ENCODE peak calls at places on chromosome 22, in four cellular contexts. P is adrenal gland; G is naive thymus-derived CD4-positive, alpha-beta T cell; R is CD8-positive, alpha-beta T cell. D is an unnamed sample.

GRCh38 chr22:35894464-35894878 is 134.2 kb downstream of the RBFOX2 start:
- DNase-seq in G (no peak), R (no peak), P (no peak), D (peak; percentile 65)

GRCh38 chr22:48432721-48433518 is 1394.8 kb downstream of the BRD1 start:
- DNase-seq in G (no peak), R (no peak), P (no peak), D (no peak)

GRCh38 chr22:36411589-36412258 is 24.0 kb upstream of the MYH9 start:
- DNase-seq in R (peak; percentile 32), G (no peak), P (no peak), D (no peak)

GRCh38 chr22:17997456-17997855 is 26.9 kb downstream of the MICAL3 start:
- DNase-seq in P (no peak), G (no peak), R (no peak), D (no peak)

GRCh38 chr22:37887610-37888378 is 18.3 kb upstream of the MICALL1 start:
- DNase-seq in G (no peak), P (peak; percentile 69), R (no peak), D (peak; percentile 75)

GRCh38 chr22:17172172-17172833 is 13.2 kb upstream of the HDHD5 start:
- DNase-seq in R (no peak), P (peak; percentile 67), G (no peak), D (peak; percentile 54)

GRCh38 chr22:24496661-24497060 is 1.5 kb downstream of the UPB1 start:
- DNase-seq in R (no peak), P (peak; percentile 43), G (no peak), D (no peak)

GRCh38 chr22:17922925-17923898 is 101.1 kb downstream of the MICAL3 start:
- DNase-seq in R (no peak), P (peak; percentile 89), G (no peak), D (no peak)

GRCh38 chr22:36977401-36977861 is 41.8 kb downstream of the TST start:
- DNase-seq in P (peak; percentile 71), G (peak; percentile 69), R (peak; percentile 88), D (peak; percentile 81)

GRCh38 chr22:47921906-47922305 is 1159.5 kb downstream of the TBC1D22A start:
- DNase-seq in R (no peak), G (no peak), P (no peak), D (no peak)

GRCh38 chr22:21445437-21446127 is 21.6 kb upstream of the TMEM191C start:
- DNase-seq in R (no peak), P (peak; percentile 39), G (peak; percentile 19), D (peak; percentile 10)

GRCh38 chr22:49666146-49666809 is 161.4 kb downstream of the BRD1 start:
- DNase-seq in P (no peak), G (no peak), R (no peak), D (no peak)

GRCh38 chr22:49734390-49734789 is 93.3 kb downstream of the BRD1 start:
- DNase-seq in R (no peak), G (no peak), P (no peak), D (no peak)

GRCh38 chr22:38718414-38718813 is 12.7 kb downstream of the GTPBP1 start:
- DNase-seq in R (no peak), G (no peak), P (peak; percentile 93), D (no peak)

GRCh38 chr22:46067159-46068111 is 82.9 kb upstream of the PPARA start:
- DNase-seq in R (no peak), G (no peak), P (peak; percentile 47), D (peak; percentile 24)

GRCh38 chr22:27614291-27615007 is 187.1 kb downstream of the MN1 start:
- DNase-seq in P (no peak), R (no peak), G (no peak), D (no peak)

GRCh38 chr22:45007946-45008852 is 1.6 kb downstream of the PHF21B start:
- DNase-seq in R (no peak), P (no peak), G (no peak), D (peak; percentile 56)

GRCh38 chr22:36328635-36329216 is 59.0 kb downstream of the MYH9 start:
- DNase-seq in P (peak; percentile 93), R (peak; percentile 53), G (peak; percentile 32), D (peak; percentile 63)

GRCh38 chr22:17481424-17481823 is 81.9 kb upstream of the SLC25A18 start:
- DNase-seq in G (no peak), R (no peak), P (no peak), D (no peak)

GRCh38 chr22:30774566-30774965 is 79.9 kb downstream of the OSBP2 start:
- DNase-seq in G (no peak), R (no peak), P (no peak), D (no peak)
- H3K27ac ChIP-seq in G (no peak overlapping the region), R (no peak overlapping the region), P (no peak overlapping the region), D (no peak overlapping the region)

GRCh38 chr22:43317252-43317651 is 25.9 kb downstream of the SCUBE1 start:
- DNase-seq in G (no peak), P (no peak), R (no peak), D (no peak)
- H3K27ac ChIP-seq in G (no peak overlapping the region), P (no peak overlapping the region), R (no peak overlapping the region), D (no peak overlapping the region)

GRCh38 chr22:32752868-32753520 is 48.5 kb upstream of the TIMP3 start:
- DNase-seq in G (no peak), P (no peak), R (no peak), D (no peak)
- H3K27ac ChIP-seq in G (no peak overlapping the region), P (no peak overlapping the region), R (no peak overlapping the region), D (no peak overlapping the region)

GRCh38 chr22:40592352-40593113 is 44.0 kb downstream of the MRTFA start:
- DNase-seq in G (no peak), P (no peak), R (no peak), D (no peak)

GRCh38 chr22:40594346-40594745 is 42.2 kb downstream of the MRTFA start:
- DNase-seq in R (no peak), P (no peak), G (no peak), D (no peak)

GRCh38 chr22:40595497-40596234 is 40.9 kb downstream of the MRTFA start:
- DNase-seq in R (no peak), G (no peak), P (no peak), D (no peak)

GRCh38 chr22:40594924-40595323 is 41.6 kb downstream of the MRTFA start:
- DNase-seq in R (no peak), P (no peak), G (no peak), D (no peak)

DNA sequence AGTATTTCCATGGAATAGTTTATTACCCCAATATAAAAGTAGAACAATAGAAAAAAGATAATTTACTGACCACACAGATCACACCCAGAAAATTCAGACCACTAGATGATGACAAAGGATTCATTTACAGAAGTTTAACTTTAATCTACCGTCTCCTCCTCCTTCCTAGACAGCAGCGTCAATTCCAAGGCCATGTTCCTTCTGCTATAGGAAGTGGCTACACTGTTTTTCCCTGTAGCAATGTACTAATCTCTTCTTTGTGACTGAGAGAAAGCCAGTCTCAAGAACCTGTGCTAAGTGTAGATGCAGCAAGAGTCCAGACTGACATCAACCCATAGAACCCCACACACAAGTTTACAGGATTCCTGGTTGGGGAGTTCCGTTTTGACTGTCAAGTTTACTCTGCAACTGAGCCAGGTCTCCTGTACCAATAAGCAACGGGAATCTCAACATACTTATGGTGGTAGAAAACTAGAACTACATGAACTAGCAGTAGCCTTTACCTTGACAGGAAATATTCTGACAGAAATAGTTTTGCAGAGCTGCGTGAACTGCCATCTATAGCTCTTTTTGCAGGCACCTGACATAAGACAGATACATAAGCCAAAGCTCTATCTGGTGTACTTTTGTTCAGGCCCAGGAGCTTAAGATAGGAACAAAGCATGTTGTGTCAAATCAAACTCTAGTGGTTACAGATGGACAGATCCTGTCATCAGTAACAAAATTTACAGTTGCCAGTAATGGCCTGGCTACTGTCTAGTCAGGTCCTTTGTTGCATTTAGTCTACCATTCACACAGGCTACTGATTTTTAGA is 42.9 kb downstream of the MRTFA start:
- DNase-seq in G (no peak), P (no peak), R (no peak), D (peak; percentile 71)
- H3K27ac ChIP-seq in G (no peak overlapping the region), P (no peak overlapping the region), R (no peak overlapping the region), D (peak overlapping the region; percentile 43)

GRCh38 chr22:31090217-31091085 is 9.3 kb downstream of the SMTN start:
- DNase-seq in P (no peak), R (no peak), G (no peak), D (no peak)

GRCh38 chr22:31091106-31091975 is 10.2 kb downstream of the SMTN start:
- DNase-seq in G (no peak), R (no peak), P (no peak), D (no peak)

GRCh38 chr22:31087744-31088215 is 6.7 kb downstream of the SMTN start:
- DNase-seq in R (no peak), G (no peak), P (no peak), D (no peak)

GRCh38 chr22:31088233-31088986 is 7.3 kb downstream of the SMTN start:
- DNase-seq in P (peak; percentile 50), R (no peak), G (no peak), D (no peak)

DNA sequence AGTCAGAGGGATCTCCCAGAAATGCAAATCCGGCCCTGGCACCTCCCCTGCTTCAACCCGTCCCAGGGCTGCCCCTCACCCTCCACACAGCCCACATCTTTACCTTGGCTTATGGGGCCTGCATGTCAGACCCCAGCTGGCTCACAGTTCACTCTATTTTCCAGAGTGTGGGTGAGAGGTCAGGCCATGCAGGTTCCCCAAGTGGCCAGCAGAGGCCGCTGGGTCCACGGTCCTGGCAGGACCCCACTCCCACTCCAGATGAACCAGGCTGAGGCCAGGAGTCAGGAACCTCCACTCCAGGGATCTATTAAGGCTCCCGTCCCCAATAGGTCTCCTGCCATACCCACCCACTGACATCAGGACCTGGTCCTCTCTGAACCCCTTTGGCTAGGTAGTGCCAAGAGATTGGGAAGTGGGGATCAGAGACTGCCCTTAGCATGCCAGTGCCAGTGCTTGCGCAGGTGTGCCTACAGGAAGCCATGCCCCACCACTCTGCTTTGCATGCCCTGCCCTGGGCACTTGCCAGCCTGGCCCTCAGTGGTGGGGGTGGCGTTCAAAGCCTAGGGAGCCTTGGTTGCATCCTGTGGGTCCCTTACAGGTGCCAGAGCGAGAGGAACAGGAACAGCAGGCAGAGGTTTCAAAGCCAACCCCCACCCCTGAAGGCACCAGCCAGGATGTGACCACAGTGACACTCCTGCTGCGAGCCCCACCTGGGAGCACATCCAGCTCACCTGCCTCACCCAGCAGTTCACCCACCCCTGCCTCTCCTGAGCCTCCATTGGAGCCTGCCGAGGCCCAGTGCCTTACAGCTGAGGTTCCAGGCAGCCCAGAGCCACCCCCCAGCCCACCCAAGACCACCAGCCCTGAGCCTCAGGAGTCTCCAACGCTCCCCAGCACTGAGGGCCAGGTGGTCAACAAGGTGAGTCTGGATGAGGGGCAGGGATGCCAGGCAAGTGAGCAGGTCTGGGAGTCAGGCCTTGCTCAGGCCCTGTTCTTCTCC is 8.3 kb downstream of the SMTN start:
- DNase-seq in P (peak; percentile 60), G (no peak), R (peak; percentile 43), D (peak; percentile 54)
- H3K27ac ChIP-seq in P (no peak overlapping the region), G (no peak overlapping the region), R (no peak overlapping the region), D (peak overlapping the region; percentile 45)